ENCODE peak calls at places on chromosomes 11 and 22, in eight cellular contexts. One of them, this sample, is unnamed.

GRCh38 chr22:37547249-37547741 is 13.0 kb upstream of the CDC42EP1 start:
- DNase-seq in NCI-H1694: no peak
- DNase-seq in hippocampal formation: peak
- DNase-seq in PC-9: no peak
- DNase-seq in IMR-90: no peak
- DNase-seq in CD8-positive, alpha-beta memory T cell: no peak
- DNase-seq in NCI-H2081: no peak
- DNase-seq in stimulated activated CD8-positive, alpha-beta memory T cell treated with anti-CD3 and anti-CD28 coated beads, Interleukin-15, amount 100 ng/mL, for 48 hours: no peak
- DNase-seq in this sample: no peak

GRCh38 chr11:120125005-120125404 is 12.9 kb downstream of the TRIM29 start:
- DNase-seq in NCI-H1694: no peak
- DNase-seq in hippocampal formation: no peak
- DNase-seq in PC-9: peak
- DNase-seq in IMR-90: peak
- DNase-seq in CD8-positive, alpha-beta memory T cell: no peak
- DNase-seq in NCI-H2081: no peak
- DNase-seq in stimulated activated CD8-positive, alpha-beta memory T cell treated with anti-CD3 and anti-CD28 coated beads, Interleukin-15, amount 100 ng/mL, for 48 hours: no peak
- DNase-seq in this sample: no peak

GRCh38 chr22:44368611-44369010 is 55.9 kb upstream of the SHISAL1 start:
- DNase-seq in NCI-H1694: no peak
- DNase-seq in hippocampal formation: no peak
- DNase-seq in PC-9: no peak
- DNase-seq in IMR-90: no peak
- DNase-seq in CD8-positive, alpha-beta memory T cell: no peak
- DNase-seq in NCI-H2081: no peak
- DNase-seq in stimulated activated CD8-positive, alpha-beta memory T cell treated with anti-CD3 and anti-CD28 coated beads, Interleukin-15, amount 100 ng/mL, for 48 hours: no peak
- DNase-seq in this sample: no peak

GRCh38 chr11:76783901-76784813 is 1.0 kb downstream of the TSKU start:
- DNase-seq in NCI-H1694: no peak
- DNase-seq in hippocampal formation: no peak
- DNase-seq in PC-9: peak
- DNase-seq in IMR-90: peak
- DNase-seq in CD8-positive, alpha-beta memory T cell: no peak
- DNase-seq in NCI-H2081: no peak
- DNase-seq in stimulated activated CD8-positive, alpha-beta memory T cell treated with anti-CD3 and anti-CD28 coated beads, Interleukin-15, amount 100 ng/mL, for 48 hours: no peak
- DNase-seq in this sample: no peak

GRCh38 chr11:28152743-28153142 is 44.6 kb downstream of the METTL15 start:
- DNase-seq in NCI-H1694: no peak
- DNase-seq in hippocampal formation: no peak
- DNase-seq in PC-9: no peak
- DNase-seq in IMR-90: no peak
- DNase-seq in CD8-positive, alpha-beta memory T cell: no peak
- DNase-seq in NCI-H2081: no peak
- DNase-seq in stimulated activated CD8-positive, alpha-beta memory T cell treated with anti-CD3 and anti-CD28 coated beads, Interleukin-15, amount 100 ng/mL, for 48 hours: no peak
- DNase-seq in this sample: no peak

GRCh38 chr22:41380993-41381328 is 781 bp upstream of the TEF start:
- DNase-seq in NCI-H1694: no peak
- DNase-seq in hippocampal formation: no peak
- DNase-seq in PC-9: no peak
- DNase-seq in IMR-90: peak
- DNase-seq in CD8-positive, alpha-beta memory T cell: no peak
- DNase-seq in NCI-H2081: no peak
- DNase-seq in stimulated activated CD8-positive, alpha-beta memory T cell treated with anti-CD3 and anti-CD28 coated beads, Interleukin-15, amount 100 ng/mL, for 48 hours: no peak
- DNase-seq in this sample: no peak

GRCh38 chr11:58075781-58076180 is 45.0 kb downstream of the OR6Q1 start:
- DNase-seq in NCI-H1694: no peak
- DNase-seq in hippocampal formation: no peak
- DNase-seq in PC-9: no peak
- DNase-seq in IMR-90: peak
- DNase-seq in CD8-positive, alpha-beta memory T cell: no peak
- DNase-seq in NCI-H2081: no peak
- DNase-seq in stimulated activated CD8-positive, alpha-beta memory T cell treated with anti-CD3 and anti-CD28 coated beads, Interleukin-15, amount 100 ng/mL, for 48 hours: no peak
- DNase-seq in this sample: no peak

GRCh38 chr22:25388866-25389540 is 169.6 kb downstream of the CRYBB2 start:
- DNase-seq in NCI-H1694: no peak
- DNase-seq in hippocampal formation: no peak
- DNase-seq in PC-9: no peak
- DNase-seq in IMR-90: no peak
- DNase-seq in CD8-positive, alpha-beta memory T cell: no peak
- DNase-seq in NCI-H2081: no peak
- DNase-seq in stimulated activated CD8-positive, alpha-beta memory T cell treated with anti-CD3 and anti-CD28 coated beads, Interleukin-15, amount 100 ng/mL, for 48 hours: no peak
- DNase-seq in this sample: no peak

GRCh38 chr22:19663286-19663815 is 51.0 kb upstream of the SEPTIN5 start:
- DNase-seq in NCI-H1694: peak
- DNase-seq in hippocampal formation: no peak
- DNase-seq in PC-9: peak
- DNase-seq in IMR-90: peak
- DNase-seq in CD8-positive, alpha-beta memory T cell: no peak
- DNase-seq in NCI-H2081: peak
- DNase-seq in stimulated activated CD8-positive, alpha-beta memory T cell treated with anti-CD3 and anti-CD28 coated beads, Interleukin-15, amount 100 ng/mL, for 48 hours: no peak
- DNase-seq in this sample: no peak

GRCh38 chr22:29302681-29303465 is 3.6 kb upstream of the GAS2L1 start:
- DNase-seq in NCI-H1694: peak
- DNase-seq in hippocampal formation: no peak
- DNase-seq in PC-9: no peak
- DNase-seq in IMR-90: no peak
- DNase-seq in CD8-positive, alpha-beta memory T cell: no peak
- DNase-seq in NCI-H2081: no peak
- DNase-seq in stimulated activated CD8-positive, alpha-beta memory T cell treated with anti-CD3 and anti-CD28 coated beads, Interleukin-15, amount 100 ng/mL, for 48 hours: no peak
- DNase-seq in this sample: no peak

GRCh38 chr22:46798366-46799057 is 36.1 kb downstream of the TBC1D22A start:
- DNase-seq in NCI-H1694: peak
- DNase-seq in hippocampal formation: no peak
- DNase-seq in PC-9: peak
- DNase-seq in IMR-90: peak
- DNase-seq in CD8-positive, alpha-beta memory T cell: peak
- DNase-seq in NCI-H2081: no peak
- DNase-seq in stimulated activated CD8-positive, alpha-beta memory T cell treated with anti-CD3 and anti-CD28 coated beads, Interleukin-15, amount 100 ng/mL, for 48 hours: peak
- DNase-seq in this sample: peak

GRCh38 chr11:86671386-86672006 is 920 bp downstream of the ME3 start:
- DNase-seq in NCI-H1694: peak
- DNase-seq in hippocampal formation: no peak
- DNase-seq in PC-9: peak
- DNase-seq in IMR-90: no peak
- DNase-seq in CD8-positive, alpha-beta memory T cell: no peak
- DNase-seq in NCI-H2081: peak
- DNase-seq in stimulated activated CD8-positive, alpha-beta memory T cell treated with anti-CD3 and anti-CD28 coated beads, Interleukin-15, amount 100 ng/mL, for 48 hours: no peak
- DNase-seq in this sample: no peak

GRCh38 chr22:47323518-47323917 is 561.1 kb downstream of the TBC1D22A start:
- DNase-seq in NCI-H1694: no peak
- DNase-seq in hippocampal formation: no peak
- DNase-seq in PC-9: no peak
- DNase-seq in IMR-90: no peak
- DNase-seq in CD8-positive, alpha-beta memory T cell: no peak
- DNase-seq in NCI-H2081: no peak
- DNase-seq in stimulated activated CD8-positive, alpha-beta memory T cell treated with anti-CD3 and anti-CD28 coated beads, Interleukin-15, amount 100 ng/mL, for 48 hours: no peak
- DNase-seq in this sample: no peak

GRCh38 chr11:17378655-17379054 is 9.8 kb downstream of the KCNJ11 start:
- DNase-seq in NCI-H1694: no peak
- DNase-seq in hippocampal formation: no peak
- DNase-seq in PC-9: no peak
- DNase-seq in IMR-90: no peak
- DNase-seq in CD8-positive, alpha-beta memory T cell: no peak
- DNase-seq in NCI-H2081: no peak
- DNase-seq in stimulated activated CD8-positive, alpha-beta memory T cell treated with anti-CD3 and anti-CD28 coated beads, Interleukin-15, amount 100 ng/mL, for 48 hours: no peak
- DNase-seq in this sample: no peak

GRCh38 chr11:99693941-99694492 is 673.3 kb downstream of the CNTN5 start:
- DNase-seq in NCI-H1694: no peak
- DNase-seq in hippocampal formation: no peak
- DNase-seq in PC-9: peak
- DNase-seq in IMR-90: peak
- DNase-seq in CD8-positive, alpha-beta memory T cell: no peak
- DNase-seq in NCI-H2081: no peak
- DNase-seq in stimulated activated CD8-positive, alpha-beta memory T cell treated with anti-CD3 and anti-CD28 coated beads, Interleukin-15, amount 100 ng/mL, for 48 hours: no peak
- DNase-seq in this sample: no peak

GRCh38 chr22:22810018-22810427 is 77.6 kb upstream of the IGLL5 start:
- DNase-seq in NCI-H1694: no peak
- DNase-seq in hippocampal formation: no peak
- DNase-seq in PC-9: no peak
- DNase-seq in IMR-90: peak
- DNase-seq in CD8-positive, alpha-beta memory T cell: peak
- DNase-seq in NCI-H2081: peak
- DNase-seq in stimulated activated CD8-positive, alpha-beta memory T cell treated with anti-CD3 and anti-CD28 coated beads, Interleukin-15, amount 100 ng/mL, for 48 hours: peak
- DNase-seq in this sample: peak

GRCh38 chr11:62340269-62340901 is 3.1 kb downstream of the ASRGL1 start:
- DNase-seq in NCI-H1694: peak
- DNase-seq in hippocampal formation: peak
- DNase-seq in PC-9: peak
- DNase-seq in IMR-90: peak
- DNase-seq in CD8-positive, alpha-beta memory T cell: peak
- DNase-seq in NCI-H2081: peak
- DNase-seq in stimulated activated CD8-positive, alpha-beta memory T cell treated with anti-CD3 and anti-CD28 coated beads, Interleukin-15, amount 100 ng/mL, for 48 hours: peak
- DNase-seq in this sample: peak

GRCh38 chr11:28457481-28458145 is 349.4 kb downstream of the METTL15 start:
- DNase-seq in NCI-H1694: no peak
- DNase-seq in hippocampal formation: no peak
- DNase-seq in PC-9: no peak
- DNase-seq in IMR-90: no peak
- DNase-seq in CD8-positive, alpha-beta memory T cell: no peak
- DNase-seq in NCI-H2081: no peak
- DNase-seq in stimulated activated CD8-positive, alpha-beta memory T cell treated with anti-CD3 and anti-CD28 coated beads, Interleukin-15, amount 100 ng/mL, for 48 hours: no peak
- DNase-seq in this sample: no peak

GRCh38 chr22:23503736-23504440 is 76.2 kb downstream of the IGLL1 start:
- DNase-seq in NCI-H1694: no peak
- DNase-seq in hippocampal formation: no peak
- DNase-seq in PC-9: no peak
- DNase-seq in IMR-90: no peak
- DNase-seq in CD8-positive, alpha-beta memory T cell: no peak
- DNase-seq in NCI-H2081: no peak
- DNase-seq in stimulated activated CD8-positive, alpha-beta memory T cell treated with anti-CD3 and anti-CD28 coated beads, Interleukin-15, amount 100 ng/mL, for 48 hours: no peak
- DNase-seq in this sample: no peak

This sample was measured in activated T-helper 2 cell treated with anti-CD3 and anti-CD28 coated beads, Interferon-gamma antibody, Interleukin-2, Interleukin-4, amounts not matched to agents 10 μg/mL and 5 μg/mL and 100 μg/mL, durations not matched to agents 14 hours and 24 hours and 36 hours.